ENCODE peak calls at places on chromosomes 3 and 15, in four cellular contexts. Z is WTC11, J is HepG2, L is K562. N is an unnamed sample.

GRCh38 chr15:41775651-41776050 is 1.4 kb downstream of the MAPKBP1 start:
- DNase-seq in Z (no peak), J (no peak), L (no peak), N (no peak)

GRCh38 chr3:55162031-55162784 is 234.3 kb upstream of the LRTM1 start:
- DNase-seq in Z (no peak), J (no peak), L (no peak), N (no peak)

GRCh38 chr15:58357529-58358476 is 74.0 kb upstream of the LIPC start:
- DNase-seq in Z (no peak), J (no peak), L (peak), N (peak)

GRCh38 chr3:177181418-177181817 is 15.9 kb downstream of the TBL1XR1 start:
- DNase-seq in Z (no peak), J (peak), L (no peak), N (no peak)

GRCh38 chr3:153171918-153172317 is 9.9 kb downstream of the RAP2B start:
- DNase-seq in Z (no peak), J (no peak), L (no peak), N (no peak)

GRCh38 chr3:56547486-56547885 is 9.5 kb upstream of the CCDC66 start:
- DNase-seq in Z (no peak), J (no peak), L (no peak), N (peak)

GRCh38 chr3:152376351-152377183 is 107.8 kb downstream of the MBNL1 start:
- DNase-seq in Z (no peak), J (no peak), L (no peak), N (peak)

GRCh38 chr3:72423643-72424042 is 424.6 kb downstream of the SHQ1 start:
- DNase-seq in Z (no peak), J (no peak), L (no peak), N (no peak)

GRCh38 chr3:51974963-51975856 is at the start of gene ABHD14A:
- DNase-seq in Z (peak), J (peak), L (peak), N (peak)

GRCh38 chr3:45442679-45443214 is 54.4 kb downstream of the LARS2 start:
- DNase-seq in Z (no peak), J (no peak), L (no peak), N (no peak)

GRCh38 chr15:67048281-67049279 is 16.8 kb upstream of the SMAD3 start:
- DNase-seq in Z (no peak), J (peak), L (no peak), N (peak)

GRCh38 chr3:170440346-170440745 is 21.7 kb downstream of the CLDN11 start:
- DNase-seq in Z (no peak), J (no peak), L (no peak), N (no peak)

GRCh38 chr3:23128655-23129054 is 74.5 kb upstream of the UBE2E2 start:
- DNase-seq in Z (no peak), J (no peak), L (no peak), N (no peak)

GRCh38 chr3:54954019-54954418 is 26.2 kb upstream of the LRTM1 start:
- DNase-seq in Z (no peak), J (no peak), L (no peak), N (no peak)

GRCh38 chr3:125192190-125193035 is 20.1 kb downstream of the SLC12A8 start:
- DNase-seq in Z (peak), J (no peak), L (no peak), N (no peak)

GRCh38 chr3:193711964-193712598 is 119.1 kb downstream of the OPA1 start:
- DNase-seq in Z (no peak), J (peak), L (no peak), N (no peak)

GRCh38 chr15:99536422-99537033 is 29.3 kb upstream of the MEF2A start:
- DNase-seq in Z (no peak), J (no peak), L (no peak), N (no peak)

GRCh38 chr3:49724586-49724985 is 835 bp upstream of the GMPPB start:
- DNase-seq in Z (peak), J (no peak), L (no peak), N (no peak)

GRCh38 chr15:92677998-92678397 is 22.4 kb upstream of the FAM174B start:
- DNase-seq in Z (no peak), J (no peak), L (no peak), N (no peak)

GRCh38 chr3:128950223-128950938 is 43.5 kb downstream of the CFAP92 start:
- DNase-seq in Z (no peak), J (peak), L (no peak), N (peak)

GRCh38 chr15:99125061-99125990 is 20.4 kb downstream of the SYNM start:
- DNase-seq in Z (no peak), J (no peak), L (no peak), N (no peak)

GRCh38 chr3:156535162-156535627 is 19.7 kb downstream of the SSR3 start:
- DNase-seq in Z (no peak), J (peak), L (no peak), N (peak)

GRCh38 chr3:184338538-184338945 is 1.1 kb downstream of the FAM131A start:
- DNase-seq in Z (peak), J (no peak), L (no peak), N (no peak)

GRCh38 chr3:111859061-111859973 is at the start of gene PHLDB2:
- DNase-seq in Z (peak), J (peak), L (no peak), N (peak)

GRCh38 chr3:157160652-157161480 is 919 bp upstream of the CCNL1 start:
- DNase-seq in Z (no peak), J (peak), L (peak), N (peak)

GRCh38 chr3:106212658-106213222 is 343.9 kb upstream of the CBLB start:
- DNase-seq in Z (no peak), J (no peak), L (no peak), N (no peak)

GRCh38 chr15:72515591-72516389 is 41.7 kb downstream of the ARIH1 start:
- DNase-seq in Z (no peak), J (no peak), L (no peak), N (no peak)

GRCh38 chr3:62214850-62215249 is 158.5 kb downstream of the FEZF2 start:
- DNase-seq in Z (peak), J (no peak), L (no peak), N (no peak)

GRCh38 chr3:8988791-8989558 is 25.7 kb upstream of the RAD18 start:
- DNase-seq in Z (no peak), J (no peak), L (no peak), N (no peak)

GRCh38 chr3:194824100-194824499 is 138.4 kb downstream of the FAM43A start:
- DNase-seq in Z (no peak), J (no peak), L (no peak), N (no peak)

GRCh38 chr15:90161946-90162345 is 39.2 kb upstream of the SEMA4B start:
- DNase-seq in Z (no peak), J (no peak), L (no peak), N (peak)

GRCh38 chr3:15315003-15315402 is 17.4 kb downstream of the SH3BP5 start:
- DNase-seq in Z (no peak), J (no peak), L (no peak), N (no peak)

GRCh38 chr3:39118931-39119660 is 11.6 kb downstream of the TTC21A start:
- DNase-seq in Z (no peak), J (no peak), L (no peak), N (no peak)

GRCh38 chr3:181707980-181708379 is 3.7 kb upstream of the SOX2 start:
- DNase-seq in Z (no peak), J (no peak), L (no peak), N (no peak)

GRCh38 chr15:57345584-57345983 is 30.7 kb upstream of the CGNL1 start:
- DNase-seq in Z (peak), J (peak), L (no peak), N (peak)

GRCh38 chr3:37729119-37729518 is 132.6 kb upstream of the CTDSPL start:
- DNase-seq in Z (no peak), J (no peak), L (no peak), N (no peak)

GRCh38 chr3:179148446-179149238 is 485 bp downstream of the PIK3CA start:
- DNase-seq in Z (peak), J (peak), L (peak), N (peak)

GRCh38 chr3:179149951-179150350 is 1.8 kb downstream of the PIK3CA start:
- DNase-seq in Z (no peak), J (no peak), L (no peak), N (no peak)

GRCh38 chr3:179149239-179149887 is 1.2 kb downstream of the PIK3CA start:
- DNase-seq in Z (no peak), J (peak), L (no peak), N (peak)

GRCh38 chr3:179147571-179148445 is at the start of gene PIK3CA:
- DNase-seq in Z (peak), J (peak), L (peak), N (peak)

GRCh38 chr3:179146911-179147570 is 1.1 kb upstream of the PIK3CA start:
- DNase-seq in Z (no peak), J (peak), L (peak), N (peak)
- TF ChIP-seq ESRRA in Z (no peak), J (no peak), L (no peak), N (no peak)

GRCh38 chr3:192299921-192300320 is 427.4 kb downstream of the FGF12 start:
- DNase-seq in Z (no peak), J (no peak), L (no peak), N (no peak)

GRCh38 chr3:192296845-192297244 is 430.5 kb downstream of the FGF12 start:
- DNase-seq in Z (no peak), J (no peak), L (no peak), N (no peak)
- TF ChIP-seq HMGXB4 in Z (no peak), J (no peak), L (no peak), N (no peak)

GRCh38 chr3:116102037-116102436 is 343.2 kb downstream of the LSAMP start:
- DNase-seq in Z (no peak), J (no peak), L (no peak), N (no peak)

DNA sequence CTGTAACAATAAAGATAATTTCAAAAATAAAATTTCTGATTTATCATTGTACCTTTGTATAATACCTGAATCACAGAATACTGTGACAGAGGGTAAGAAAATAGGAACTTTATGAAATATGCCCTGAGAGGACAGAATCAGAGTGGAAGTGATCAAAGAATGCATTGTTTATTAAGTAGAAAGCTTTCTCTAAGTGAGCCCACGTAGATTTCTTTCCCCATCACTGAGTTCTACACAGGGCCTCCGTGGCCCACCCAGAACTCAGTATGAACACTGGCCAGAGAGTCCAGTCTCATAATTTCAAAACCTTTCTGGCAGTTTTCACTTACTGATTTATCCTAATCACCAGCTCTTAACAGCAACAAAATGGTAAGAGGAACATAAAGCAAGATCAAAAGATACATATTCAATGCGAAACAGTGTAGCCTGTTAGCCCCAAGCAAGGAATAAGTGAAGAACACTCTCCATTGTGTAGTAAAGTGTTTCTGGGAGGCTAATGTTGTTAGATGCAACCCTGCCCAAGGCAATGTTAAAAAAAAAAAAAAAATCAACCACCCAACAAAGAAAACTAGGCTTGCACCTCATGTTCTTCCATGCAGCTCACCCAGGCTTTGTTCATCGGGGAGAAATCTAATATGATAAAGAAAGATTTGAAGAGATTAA is 341.3 kb downstream of the LSAMP start:
- DNase-seq in Z (no peak), J (no peak), L (no peak), N (no peak)
- TF ChIP-seq ESRRA in Z (no peak), J (no peak), L (no peak), N (no peak)

GRCh38 chr3:26750263-26750662 is 127.7 kb downstream of the LRRC3B start:
- DNase-seq in Z (no peak), J (no peak), L (no peak), N (no peak)
- TF ChIP-seq HMGXB4 in Z (no peak), J (no peak), L (no peak), N (no peak)

GRCh38 chr3:113231827-113232253 is 20.5 kb downstream of the BOC start:
- DNase-seq in Z (no peak), J (peak), L (no peak), N (peak)
- TF ChIP-seq ESRRA in Z (no peak), J (no peak), L (no peak), N (no peak)

GRCh38 chr3:42148982-42149432 is 57.9 kb downstream of the TRAK1 start:
- DNase-seq in Z (peak), J (no peak), L (peak), N (no peak)
- TF ChIP-seq HMGXB4 in Z (no peak), J (no peak), L (no peak), N (no peak)

DNA sequence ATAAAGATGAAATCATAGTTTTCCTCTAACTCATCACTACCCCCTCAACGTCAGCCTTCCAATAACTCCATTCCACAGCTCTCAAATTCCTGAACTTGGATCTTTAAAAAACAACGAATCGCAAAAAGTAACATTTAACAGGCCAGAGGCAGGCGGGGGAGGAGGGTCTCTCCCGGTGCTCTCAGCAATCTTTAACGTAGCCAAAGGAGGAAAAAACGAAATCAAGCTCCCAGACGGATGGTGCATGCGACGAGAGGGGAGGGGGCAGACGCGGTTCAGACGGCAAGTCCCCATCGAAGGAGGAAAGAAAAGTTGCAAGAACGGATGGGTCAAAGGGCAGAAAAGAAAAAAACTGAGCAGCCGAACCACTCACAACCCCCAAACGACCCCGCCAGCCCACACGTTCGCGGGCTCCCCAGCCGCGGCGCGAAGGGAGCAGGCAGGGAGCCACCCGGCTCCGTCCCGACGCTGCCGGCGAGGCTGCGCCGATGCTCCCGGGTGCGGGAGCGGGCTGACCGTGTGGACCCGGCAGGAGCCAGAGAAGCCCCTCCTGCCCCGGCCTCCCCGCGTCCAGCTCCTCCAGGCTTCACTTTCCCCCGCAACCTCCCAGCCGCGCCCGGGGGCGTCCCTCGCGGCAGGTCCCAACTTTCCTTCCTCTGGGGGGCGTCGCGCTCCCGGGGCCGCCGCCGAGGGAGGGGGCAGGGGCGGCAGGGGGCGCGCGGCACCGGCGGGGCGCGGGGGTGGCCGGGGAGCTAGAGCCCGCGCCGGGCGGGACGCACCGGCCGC is 661 bp downstream of the PEAK1 start:
- DNase-seq in Z (peak), J (no peak), L (peak), N (peak)
- TF ChIP-seq ESRRA in Z (no peak), J (no peak), L (no peak), N (no peak)

DNA sequence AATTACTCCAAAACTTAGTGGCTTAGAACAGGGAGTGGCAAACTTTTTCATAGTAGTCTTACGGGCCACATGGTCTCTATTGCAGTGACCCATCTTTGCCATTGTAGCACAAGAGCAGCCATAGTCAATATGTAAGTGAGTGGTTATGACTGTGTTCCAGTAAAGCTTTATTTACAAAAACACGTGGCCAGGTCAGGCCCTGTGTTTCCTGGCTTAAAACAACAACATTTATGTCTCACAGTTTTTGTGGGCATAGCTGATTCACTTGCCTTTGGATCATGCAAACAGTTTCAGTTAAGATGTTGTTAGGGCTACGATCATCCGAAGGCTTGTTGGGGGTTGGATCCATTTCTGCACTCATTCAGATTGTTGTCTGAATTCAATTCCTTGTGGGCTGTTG is 103.8 kb downstream of the CHCHD6 start:
- DNase-seq in Z (no peak), J (no peak), L (no peak), N (no peak)
- TF ChIP-seq HMGXB4 in Z (no peak), J (no peak), L (no peak), N (no peak)

DNA sequence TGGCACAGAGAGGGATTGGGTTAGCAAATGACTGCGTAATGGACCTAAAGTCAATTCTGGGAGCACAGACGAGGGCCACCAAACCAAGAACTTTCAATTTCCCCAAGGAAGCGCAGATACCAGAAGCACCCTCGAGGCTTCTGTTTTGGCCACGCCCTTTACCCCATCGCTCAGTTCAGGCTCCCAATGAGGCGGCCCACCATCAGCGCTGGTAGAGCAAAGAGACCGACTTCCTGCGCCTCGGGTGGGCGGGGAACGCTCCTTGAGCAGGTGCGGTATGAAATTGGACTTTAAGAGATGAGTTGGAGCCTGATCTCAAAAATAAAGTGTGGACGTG is 603 bp upstream of the SPSB4 start:
- DNase-seq in Z (peak), J (no peak), L (no peak), N (no peak)
- TF ChIP-seq ESRRA in Z (no peak), J (no peak), L (no peak), N (no peak)

N was measured in A549.